ENCODE peak calls at places on chromosome 15, in six cellular contexts. One of them, this sample, is unnamed.
A peak's percentile ranks its signal among the peaks of the same experiment; 100 is the strongest.

GRCh38 chr15:70547846-70548487 is 215.4 kb downstream of the UACA start:
- DNase-seq in pancreas: no peak
- DNase-seq in ovary: no peak
- DNase-seq in neural crest cell: no peak
- DNase-seq in esophagus squamous epithelium: no peak
- DNase-seq in H9: no peak
- DNase-seq in this sample: no peak

GRCh38 chr15:57895291-57895690 is 170.2 kb downstream of the ALDH1A2 start:
- DNase-seq in H9: no peak
- DNase-seq in pancreas: no peak
- DNase-seq in ovary: no peak
- DNase-seq in neural crest cell: no peak
- DNase-seq in esophagus squamous epithelium: no peak
- DNase-seq in this sample: no peak

GRCh38 chr15:44798815-44799214 is 62.5 kb downstream of the TRIM69 start:
- DNase-seq in esophagus squamous epithelium: no peak
- DNase-seq in H9: no peak
- DNase-seq in pancreas: no peak
- DNase-seq in neural crest cell: no peak
- DNase-seq in ovary: no peak
- DNase-seq in this sample: no peak

GRCh38 chr15:83323296-83323711 is 38.8 kb upstream of the BNC1 start:
- DNase-seq in pancreas: peak; percentile 18
- DNase-seq in esophagus squamous epithelium: no peak
- DNase-seq in neural crest cell: no peak
- DNase-seq in ovary: no peak
- DNase-seq in H9: no peak
- DNase-seq in this sample: peak; percentile 26

GRCh38 chr15:59531066-59531465 is 80.5 kb upstream of the GCNT3 start:
- DNase-seq in H9: no peak
- DNase-seq in ovary: no peak
- DNase-seq in esophagus squamous epithelium: no peak
- DNase-seq in pancreas: no peak
- DNase-seq in neural crest cell: no peak
- DNase-seq in this sample: no peak

GRCh38 chr15:22980189-22981136 is at the start of gene CYFIP1:
- DNase-seq in pancreas: peak; percentile 91
- DNase-seq in neural crest cell: peak; percentile 63
- DNase-seq in H9: peak; percentile 79
- DNase-seq in esophagus squamous epithelium: no peak
- DNase-seq in ovary: peak; percentile 87
- DNase-seq in this sample: peak; percentile 83

GRCh38 chr15:51286816-51287215 is 51.6 kb downstream of the CYP19A1 start:
- DNase-seq in pancreas: no peak
- DNase-seq in H9: peak; percentile 34
- DNase-seq in esophagus squamous epithelium: no peak
- DNase-seq in neural crest cell: no peak
- DNase-seq in ovary: no peak
- DNase-seq in this sample: no peak

GRCh38 chr15:66163553-66163952 is 90.0 kb downstream of the MEGF11 start:
- DNase-seq in esophagus squamous epithelium: no peak
- DNase-seq in H9: no peak
- DNase-seq in ovary: no peak
- DNase-seq in neural crest cell: no peak
- DNase-seq in pancreas: no peak
- DNase-seq in this sample: no peak

GRCh38 chr15:53979051-53979788 is 979 bp downstream of the UNC13C start:
- DNase-seq in esophagus squamous epithelium: no peak
- DNase-seq in H9: no peak
- DNase-seq in pancreas: no peak
- DNase-seq in neural crest cell: no peak
- DNase-seq in ovary: no peak
- DNase-seq in this sample: no peak

GRCh38 chr15:68464451-68465090 is 32.6 kb upstream of the ITGA11 start:
- DNase-seq in esophagus squamous epithelium: no peak
- DNase-seq in H9: no peak
- DNase-seq in ovary: no peak
- DNase-seq in neural crest cell: no peak
- DNase-seq in pancreas: no peak
- DNase-seq in this sample: no peak

GRCh38 chr15:93362821-93363220 is 273.8 kb upstream of the RGMA start:
- DNase-seq in esophagus squamous epithelium: no peak
- DNase-seq in neural crest cell: peak; percentile 53
- DNase-seq in pancreas: no peak
- DNase-seq in H9: peak; percentile 40
- DNase-seq in ovary: peak; percentile 24
- DNase-seq in this sample: peak; percentile 27

GRCh38 chr15:97672586-97672985 is 287.9 kb upstream of the ARRDC4 start:
- DNase-seq in ovary: no peak
- DNase-seq in esophagus squamous epithelium: no peak
- DNase-seq in pancreas: no peak
- DNase-seq in neural crest cell: no peak
- DNase-seq in H9: no peak
- DNase-seq in this sample: no peak

GRCh38 chr15:35618260-35619188 is 72.6 kb upstream of the DPH6 start:
- DNase-seq in pancreas: no peak
- DNase-seq in H9: no peak
- DNase-seq in neural crest cell: no peak
- DNase-seq in ovary: no peak
- DNase-seq in esophagus squamous epithelium: no peak
- DNase-seq in this sample: no peak

GRCh38 chr15:43104426-43104825 is 1.4 kb downstream of the UBR1 start:
- DNase-seq in esophagus squamous epithelium: no peak
- DNase-seq in pancreas: no peak
- DNase-seq in H9: no peak
- DNase-seq in ovary: no peak
- DNase-seq in neural crest cell: no peak
- DNase-seq in this sample: no peak

GRCh38 chr15:58528197-58528870 is 96.5 kb downstream of the LIPC start:
- DNase-seq in esophagus squamous epithelium: no peak
- DNase-seq in H9: peak; percentile 13
- DNase-seq in neural crest cell: no peak
- DNase-seq in ovary: no peak
- DNase-seq in pancreas: peak; percentile 82
- DNase-seq in this sample: no peak

GRCh38 chr15:56207711-56208110 is 36.0 kb downstream of the RFX7 start:
- DNase-seq in ovary: no peak
- DNase-seq in H9: no peak
- DNase-seq in neural crest cell: no peak
- DNase-seq in pancreas: no peak
- DNase-seq in esophagus squamous epithelium: no peak
- DNase-seq in this sample: no peak

GRCh38 chr15:66276546-66276945 is 16.8 kb upstream of the DIS3L start:
- DNase-seq in ovary: no peak
- DNase-seq in pancreas: no peak
- DNase-seq in esophagus squamous epithelium: no peak
- DNase-seq in H9: no peak
- DNase-seq in neural crest cell: no peak
- DNase-seq in this sample: no peak

GRCh38 chr15:34436126-34436955 is 1.3 kb downstream of the GOLGA8A start:
- DNase-seq in esophagus squamous epithelium: no peak
- DNase-seq in neural crest cell: peak; percentile 5
- DNase-seq in ovary: no peak
- DNase-seq in H9: peak; percentile 28
- DNase-seq in pancreas: no peak
- DNase-seq in this sample: no peak

GRCh38 chr15:29920515-29920914 is 98.2 kb upstream of the TJP1 start:
- DNase-seq in pancreas: peak; percentile 63
- DNase-seq in ovary: no peak
- DNase-seq in neural crest cell: no peak
- DNase-seq in esophagus squamous epithelium: no peak
- DNase-seq in H9: no peak
- DNase-seq in this sample: no peak

GRCh38 chr15:41746802-41747201 is 27.5 kb upstream of the MAPKBP1 start:
- DNase-seq in ovary: no peak
- DNase-seq in esophagus squamous epithelium: no peak
- DNase-seq in neural crest cell: no peak
- DNase-seq in pancreas: no peak
- DNase-seq in H9: no peak
- DNase-seq in this sample: no peak

GRCh38 chr15:89724621-89725020 is 26.4 kb downstream of the MESP1 start:
- DNase-seq in H9: no peak
- DNase-seq in esophagus squamous epithelium: no peak
- DNase-seq in neural crest cell: no peak
- DNase-seq in ovary: no peak
- DNase-seq in pancreas: no peak
- DNase-seq in this sample: no peak
- TF ChIP-seq CTCF in H9: no peak
- TF ChIP-seq CTCF in esophagus squamous epithelium: no peak
- TF ChIP-seq CTCF in neural crest cell: no peak
- TF ChIP-seq CTCF in ovary: no peak
- TF ChIP-seq CTCF in pancreas: no peak
- TF ChIP-seq CTCF in this sample: no peak

DNA sequence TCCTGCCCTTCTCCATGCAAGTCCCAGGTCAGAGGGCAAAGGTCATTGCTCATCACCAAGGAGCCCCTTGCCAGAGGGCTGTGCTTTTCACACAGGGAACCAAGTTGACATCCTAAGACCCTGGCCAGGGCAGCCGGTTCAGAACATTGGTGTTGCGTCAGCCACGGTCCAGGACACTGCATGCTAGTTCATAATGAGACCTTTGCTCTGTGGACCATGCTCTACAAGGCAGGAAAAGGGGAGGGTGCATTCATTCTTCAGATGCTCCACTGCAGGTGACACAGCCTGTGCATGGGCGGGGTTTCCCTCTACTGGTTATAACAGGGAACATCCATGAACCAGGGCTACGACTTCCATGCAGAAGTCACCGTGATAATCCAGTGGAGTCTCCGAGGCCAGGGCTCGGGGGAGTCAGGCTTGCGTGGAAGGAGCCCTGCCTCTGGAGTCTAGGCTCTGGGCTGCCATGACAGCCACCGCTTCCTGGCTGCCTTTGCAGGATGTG is 81.6 kb downstream of the OCA2 start:
- DNase-seq in H9: no peak
- DNase-seq in neural crest cell: no peak
- DNase-seq in esophagus squamous epithelium: no peak
- DNase-seq in pancreas: no peak
- DNase-seq in ovary: no peak
- DNase-seq in this sample: peak; percentile 50
- TF ChIP-seq CTCF in H9: peak; percentile 45
- TF ChIP-seq CTCF in neural crest cell: peak; percentile 49
- TF ChIP-seq CTCF in esophagus squamous epithelium: no peak
- TF ChIP-seq CTCF in pancreas: no peak
- TF ChIP-seq CTCF in ovary: no peak
- TF ChIP-seq CTCF in this sample: peak; percentile 60

GRCh38 chr15:79541176-79541575 is 109.0 kb downstream of the MINAR1 start:
- DNase-seq in pancreas: no peak
- DNase-seq in esophagus squamous epithelium: no peak
- DNase-seq in ovary: no peak
- DNase-seq in H9: no peak
- DNase-seq in neural crest cell: no peak
- DNase-seq in this sample: peak; percentile 51

GRCh38 chr15:79543097-79543496 is 111.0 kb downstream of the MINAR1 start:
- DNase-seq in esophagus squamous epithelium: no peak
- DNase-seq in ovary: no peak
- DNase-seq in neural crest cell: no peak
- DNase-seq in pancreas: no peak
- DNase-seq in H9: no peak
- DNase-seq in this sample: no peak

GRCh38 chr15:79535536-79535935 is 103.4 kb downstream of the MINAR1 start:
- DNase-seq in neural crest cell: no peak
- DNase-seq in H9: no peak
- DNase-seq in ovary: no peak
- DNase-seq in esophagus squamous epithelium: no peak
- DNase-seq in pancreas: no peak
- DNase-seq in this sample: no peak

GRCh38 chr15:79539426-79539825 is 107.3 kb downstream of the MINAR1 start:
- DNase-seq in H9: no peak
- DNase-seq in esophagus squamous epithelium: no peak
- DNase-seq in pancreas: no peak
- DNase-seq in ovary: no peak
- DNase-seq in neural crest cell: no peak
- DNase-seq in this sample: no peak

DNA sequence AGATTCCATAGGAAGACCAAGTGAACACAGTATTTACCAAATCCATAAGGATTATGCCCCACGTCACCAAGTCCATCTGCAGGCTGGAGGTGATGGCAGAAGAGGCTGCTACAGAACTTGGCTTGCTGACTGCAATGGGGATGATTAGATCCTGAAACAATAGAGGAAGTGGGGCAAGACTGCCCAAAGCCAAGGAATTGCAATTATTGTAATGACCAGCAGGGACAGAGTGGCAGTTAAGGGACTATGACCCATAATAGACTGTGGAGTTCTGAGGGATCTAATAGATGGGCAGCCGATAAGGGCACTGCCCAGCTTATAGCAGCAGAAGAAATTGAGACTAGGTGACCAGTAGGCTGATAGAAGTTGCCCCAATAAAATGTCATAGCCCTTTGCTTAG is 108.4 kb downstream of the MINAR1 start:
- DNase-seq in neural crest cell: no peak
- DNase-seq in ovary: no peak
- DNase-seq in H9: no peak
- DNase-seq in esophagus squamous epithelium: no peak
- DNase-seq in pancreas: no peak
- DNase-seq in this sample: no peak
- TF ChIP-seq CTCF in neural crest cell: peak; percentile 20
- TF ChIP-seq CTCF in ovary: no peak
- TF ChIP-seq CTCF in H9: peak; percentile 46
- TF ChIP-seq CTCF in esophagus squamous epithelium: no peak
- TF ChIP-seq CTCF in pancreas: no peak
- TF ChIP-seq CTCF in this sample: peak; percentile 40

GRCh38 chr15:26631894-26632293 is 141.0 kb downstream of the GABRB3 start:
- DNase-seq in H9: no peak
- DNase-seq in pancreas: no peak
- DNase-seq in ovary: no peak
- DNase-seq in esophagus squamous epithelium: no peak
- DNase-seq in neural crest cell: no peak
- DNase-seq in this sample: no peak

GRCh38 chr15:26628879-26629529 is 143.9 kb downstream of the GABRB3 start:
- DNase-seq in pancreas: peak; percentile 76
- DNase-seq in neural crest cell: no peak
- DNase-seq in ovary: peak; percentile 52
- DNase-seq in H9: peak; percentile 95
- DNase-seq in esophagus squamous epithelium: no peak
- DNase-seq in this sample: no peak

GRCh38 chr15:26630857-26631256 is 142.0 kb downstream of the GABRB3 start:
- DNase-seq in ovary: no peak
- DNase-seq in H9: no peak
- DNase-seq in neural crest cell: no peak
- DNase-seq in esophagus squamous epithelium: no peak
- DNase-seq in pancreas: no peak
- DNase-seq in this sample: no peak

GRCh38 chr15:26624128-26624527 is 148.7 kb downstream of the GABRB3 start:
- DNase-seq in neural crest cell: no peak
- DNase-seq in pancreas: no peak
- DNase-seq in H9: no peak
- DNase-seq in ovary: no peak
- DNase-seq in esophagus squamous epithelium: no peak
- DNase-seq in this sample: no peak

DNA sequence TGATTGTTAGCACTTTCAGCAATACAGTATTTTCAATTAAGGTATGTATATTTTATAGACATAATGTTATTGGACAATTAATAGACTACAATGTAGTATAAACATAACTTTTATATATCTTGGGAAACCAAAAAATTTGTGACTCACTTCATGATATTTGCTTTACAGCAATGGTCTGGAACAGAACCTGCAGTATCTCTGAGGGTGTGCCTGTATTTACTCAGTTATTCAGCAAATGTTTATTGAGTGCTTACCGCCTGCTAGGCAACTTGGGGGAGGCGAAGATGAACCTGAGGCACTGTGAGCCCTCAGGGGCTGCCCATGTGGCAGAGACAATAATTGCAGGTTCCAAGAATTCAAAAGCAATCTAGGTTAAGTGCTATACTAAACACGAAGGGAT is 144.8 kb downstream of the GABRB3 start:
- DNase-seq in H9: no peak
- DNase-seq in pancreas: no peak
- DNase-seq in ovary: no peak
- DNase-seq in neural crest cell: no peak
- DNase-seq in esophagus squamous epithelium: no peak
- DNase-seq in this sample: no peak
- TF ChIP-seq CTCF in H9: no peak
- TF ChIP-seq CTCF in pancreas: no peak
- TF ChIP-seq CTCF in ovary: no peak
- TF ChIP-seq CTCF in neural crest cell: no peak
- TF ChIP-seq CTCF in esophagus squamous epithelium: no peak
- TF ChIP-seq CTCF in this sample: no peak

This sample was measured in glutamatergic neuron.